ENCODE peak calls at places on chromosomes 2 and 18, in four cellular contexts. Y is mesothelial cell of epicardium, F is memory B cell, H is small intestine. A is an unnamed sample.

GRCh38 chr2:176146645-176147044 is 4.7 kb upstream of the HOXD4 start:
- DNase-seq in F (no peak), Y (no peak), H (no peak), A (no peak)

GRCh38 chr2:170409164-170409535 is 231.2 kb downstream of the MYO3B start:
- DNase-seq in Y (peak; percentile 79), H (peak; percentile 72), F (peak; percentile 30), A (peak; percentile 92)

GRCh38 chr2:240397542-240397916 is 37.9 kb upstream of the GPC1 start:
- DNase-seq in H (no peak), F (no peak), Y (no peak), A (peak; percentile 4)

GRCh38 chr2:217695033-217695520 is 307.7 kb downstream of the TNS1 start:
- DNase-seq in F (no peak), Y (no peak), H (no peak), A (no peak)

GRCh38 chr2:102236132-102236531 is 49.3 kb downstream of the IL1RL2 start:
- DNase-seq in H (no peak), F (no peak), Y (no peak), A (no peak)

GRCh38 chr18:69840445-69840844 is 107.2 kb downstream of the CD226 start:
- DNase-seq in H (no peak), F (no peak), Y (no peak), A (no peak)

GRCh38 chr2:213316001-213316735 is 31.9 kb downstream of the SPAG16 start:
- DNase-seq in H (no peak), F (no peak), Y (no peak), A (no peak)

GRCh38 chr2:85129861-85130260 is 3.3 kb upstream of the TCF7L1 start:
- DNase-seq in F (no peak), H (no peak), Y (no peak), A (no peak)

GRCh38 chr2:176466918-176467452 is 197.7 kb downstream of the MTX2 start:
- DNase-seq in F (no peak), H (no peak), Y (no peak), A (no peak)

GRCh38 chr18:58590231-58590630 is 38.7 kb downstream of the ALPK2 start:
- DNase-seq in H (no peak), F (no peak), Y (no peak), A (peak; percentile 25)

GRCh38 chr2:57892920-57893319 is 153.7 kb upstream of the VRK2 start:
- DNase-seq in H (no peak), Y (no peak), F (no peak), A (no peak)

GRCh38 chr2:21452263-21452662 is 328.5 kb downstream of the TDRD15 start:
- DNase-seq in F (no peak), H (no peak), Y (no peak), A (no peak)

GRCh38 chr2:237045449-237045848 is 40.2 kb upstream of the COPS8 start:
- DNase-seq in H (no peak), F (no peak), Y (no peak), A (no peak)

GRCh38 chr2:157170299-157170698 is 87.2 kb upstream of the GALNT5 start:
- DNase-seq in Y (no peak), F (no peak), H (no peak), A (no peak)

GRCh38 chr2:105910497-105911238 is 166.0 kb downstream of the NCK2 start:
- DNase-seq in F (no peak), H (no peak), Y (no peak), A (no peak)

GRCh38 chr2:182372661-182373060 is 54.2 kb downstream of the PDE1A start:
- DNase-seq in Y (no peak), H (peak; percentile 30), F (no peak), A (no peak)

GRCh38 chr2:37625781-37626548 is 45.5 kb downstream of the CDC42EP3 start:
- DNase-seq in F (peak; percentile 29), H (peak; percentile 19), Y (no peak), A (peak; percentile 59)

GRCh38 chr2:72181616-72182015 is 34.0 kb upstream of the CYP26B1 start:
- DNase-seq in Y (no peak), H (no peak), F (no peak), A (no peak)

GRCh38 chr2:136381722-136382633 is 264.0 kb upstream of the CXCR4 start:
- DNase-seq in Y (no peak), H (peak; percentile 14), F (peak; percentile 53), A (no peak)

GRCh38 chr2:207385903-207386302 is 143.9 kb upstream of the CREB1 start:
- DNase-seq in H (no peak), F (no peak), Y (no peak), A (no peak)

GRCh38 chr2:9234680-9235387 is 28.2 kb downstream of the ASAP2 start:
- DNase-seq in H (peak; percentile 74), Y (no peak), F (no peak), A (no peak)

GRCh38 chr2:25887624-25888242 is 9.4 kb upstream of the ASXL2 start:
- DNase-seq in F (no peak), H (no peak), Y (no peak), A (no peak)

GRCh38 chr2:128623776-128624424 is 305.2 kb upstream of the HS6ST1 start:
- DNase-seq in F (no peak), H (no peak), Y (no peak), A (no peak)

GRCh38 chr2:69565431-69565839 is 78.1 kb downstream of the AAK1 start:
- DNase-seq in F (peak; percentile 65), H (peak; percentile 45), Y (peak; percentile 61), A (peak; percentile 68)

GRCh38 chr18:55416791-55417190 is 171.2 kb downstream of the TCF4 start:
- DNase-seq in H (no peak), Y (no peak), F (no peak), A (no peak)

GRCh38 chr2:10635430-10635829 is 54.3 kb downstream of the NOL10 start:
- DNase-seq in Y (no peak), H (peak; percentile 58), F (no peak), A (no peak)

GRCh38 chr2:160293401-160293911 is 93.4 kb upstream of the ITGB6 start:
- DNase-seq in F (no peak), Y (no peak), H (no peak), A (no peak)

GRCh38 chr2:105712981-105713596 is 31.6 kb upstream of the NCK2 start:
- DNase-seq in Y (peak; percentile 29), F (no peak), H (peak; percentile 50), A (no peak)